ENCODE peak calls at places on chromosomes 1 and 21, in four cellular contexts. R, P, J and L are unnamed samples. For H3K4me1, the result is how much of the 10 kb centered on the place peaks cover.

GRCh38 chr1:82517586-82517985 is 716.9 kb downstream of the ADGRL2 start:
- DNase-seq in R (peak), P (peak), J (peak), L (no peak)

GRCh38 chr1:4946343-4946742 is 291.9 kb downstream of the AJAP1 start:
- DNase-seq in R (no peak), P (no peak), J (no peak), L (no peak)

GRCh38 chr21:14880922-14881321 is 183.9 kb downstream of the NRIP1 start:
- DNase-seq in R (no peak), P (no peak), J (no peak), L (no peak)

GRCh38 chr21:46022551-46023107 is 41.1 kb downstream of the COL6A1 start:
- DNase-seq in R (peak), P (no peak), J (peak), L (peak)

GRCh38 chr1:4549933-4550332 is 104.5 kb upstream of the AJAP1 start:
- DNase-seq in R (no peak), P (no peak), J (no peak), L (no peak)

GRCh38 chr1:198499588-198499987 is 40.9 kb downstream of the ATP6V1G3 start:
- DNase-seq in R (no peak), P (no peak), J (no peak), L (no peak)

GRCh38 chr1:163703794-163704193 is 382.0 kb downstream of the NUF2 start:
- DNase-seq in R (no peak), P (no peak), J (no peak), L (no peak)

GRCh38 chr21:41865002-41865777 is 14.0 kb downstream of the PRDM15 start:
- DNase-seq in R (no peak), P (no peak), J (no peak), L (no peak)

GRCh38 chr1:200877839-200878551 is 5.2 kb downstream of the GPR25 start:
- DNase-seq in R (peak), P (no peak), J (no peak), L (no peak)

DNA sequence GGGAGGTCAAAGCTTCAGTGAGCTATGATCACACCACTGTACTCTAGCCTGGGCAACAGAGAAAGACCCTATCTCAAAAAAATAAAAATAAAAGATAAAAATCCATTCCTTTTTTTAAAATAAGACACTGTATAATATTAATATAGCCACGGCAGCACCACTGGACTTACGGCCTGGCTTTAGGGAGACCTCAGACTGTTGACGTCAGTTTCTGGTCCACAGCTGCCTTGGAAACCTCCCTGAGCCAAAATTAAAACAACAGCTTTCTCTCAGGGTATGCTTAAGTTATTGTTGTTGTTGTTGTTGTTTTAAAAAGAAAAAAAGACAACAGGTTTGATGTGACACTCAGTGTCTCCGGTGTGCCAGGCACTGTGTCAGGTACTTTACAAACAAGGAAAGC is 42.0 kb downstream of the CAPZB start:
- DNase-seq in R (no peak), P (no peak), J (no peak), L (no peak)
- H3K4me1 ChIP-seq in R (half or more), P (under half), J (under half), L (half or more)

DNA sequence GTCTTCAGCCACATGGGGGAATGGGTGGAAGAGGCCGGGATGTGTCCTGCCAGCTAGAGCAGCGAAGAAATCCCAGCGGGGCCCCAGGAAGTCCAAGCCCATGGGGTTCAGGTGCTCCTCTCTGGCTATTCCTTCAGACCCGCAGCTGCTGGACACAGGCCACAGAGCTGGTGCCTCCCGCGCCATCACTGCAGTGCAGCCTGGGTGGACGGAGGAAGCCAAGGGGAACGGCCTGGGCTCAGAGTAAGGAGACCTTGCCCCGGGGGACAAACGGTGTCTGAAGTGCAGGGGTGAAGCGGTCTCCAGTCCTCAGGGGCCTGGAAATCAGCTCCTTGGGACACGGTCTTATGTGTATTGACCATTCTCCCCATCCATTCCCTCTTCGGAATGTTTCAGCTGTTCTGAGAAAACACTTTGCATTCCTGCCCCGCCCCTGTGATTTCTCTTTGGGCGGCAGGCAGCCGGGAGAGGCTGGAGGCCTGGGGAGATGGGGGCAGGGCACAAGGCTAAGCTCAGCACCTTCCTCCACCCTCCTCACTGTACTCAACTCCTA is 18.4 kb downstream of the MTHFR start:
- DNase-seq in R (peak), P (peak), J (peak), L (no peak)
- H3K4me1 ChIP-seq in R (half or more), P (under half), J (under half), L (half or more)

GRCh38 chr1:153611024-153611352 is 1.9 kb downstream of the S100A16 start:
- DNase-seq in R (no peak), P (no peak), J (no peak), L (no peak)
- H3K4me1 ChIP-seq in R (under half), P (under half), J (under half), L (half or more)

GRCh38 chr21:17783003-17783402 is 36.2 kb downstream of the C21orf91 start:
- DNase-seq in R (no peak), P (no peak), J (no peak), L (no peak)

GRCh38 chr21:17783816-17784598 is 35.1 kb downstream of the C21orf91 start:
- DNase-seq in R (no peak), P (no peak), J (no peak), L (no peak)

GRCh38 chr21:17780539-17780938 is 38.6 kb downstream of the C21orf91 start:
- DNase-seq in R (no peak), P (no peak), J (no peak), L (no peak)

GRCh38 chr21:17781524-17781923 is 37.6 kb downstream of the C21orf91 start:
- DNase-seq in R (no peak), P (no peak), J (no peak), L (no peak)

DNA sequence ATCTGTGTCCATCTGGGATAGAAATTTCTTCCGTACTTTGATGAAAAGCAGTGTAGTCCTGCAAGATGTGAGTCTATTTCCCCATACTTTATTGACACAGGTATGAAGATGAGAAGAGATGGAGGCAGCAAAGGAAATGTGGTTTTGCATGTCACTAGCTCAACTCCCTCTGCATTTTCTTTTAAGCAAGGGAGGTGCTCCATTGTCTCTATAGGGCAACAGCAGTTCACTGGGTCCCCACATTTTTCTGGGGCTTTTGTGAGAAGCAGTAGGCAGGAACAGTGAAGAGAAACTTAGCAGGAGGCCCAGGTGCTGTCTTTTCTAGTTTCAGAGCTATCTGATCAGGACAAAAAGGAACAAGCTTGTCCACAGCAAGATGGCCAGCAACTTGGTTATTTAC is 37.1 kb downstream of the C21orf91 start:
- DNase-seq in R (no peak), P (no peak), J (no peak), L (no peak)
- H3K4me1 ChIP-seq in R (under half), P (under half), J (under half), L (under half)

GRCh38 chr21:38909929-38910328 is 104.2 kb downstream of the ETS2 start:
- DNase-seq in R (no peak), P (no peak), J (no peak), L (no peak)
- H3K4me1 ChIP-seq in R (under half), P (under half), J (under half), L (half or more)